ENCODE peak calls at places on chromosome 5, in six cellular contexts. O is lower lobe of right lung, I is DMS 273 treated with DMSO at 0.1 percent for 48 hours, R is NCI-H774, D is OCI-LY7, Q is Calu3. V is an unnamed sample.

GRCh38 chr5:131379723-131380122 is 115.9 kb downstream of the CDC42SE2 start:
- DNase-seq in O (no peak), I (no peak), R (no peak), D (peak), Q (peak), V (peak)

GRCh38 chr5:55533806-55534435 is 843 bp downstream of the PLPP1 start:
- DNase-seq in O (no peak), I (peak), R (peak), D (peak), Q (no peak), V (no peak)

GRCh38 chr5:106311230-106311629 is 1359.5 kb downstream of the EFNA5 start:
- DNase-seq in O (no peak), I (no peak), R (no peak), D (no peak), Q (no peak), V (no peak)

GRCh38 chr5:132663771-132664695 is 6.1 kb downstream of the IL13 start:
- DNase-seq in O (no peak), I (no peak), R (no peak), D (no peak), Q (no peak), V (no peak)

GRCh38 chr5:135553688-135554462 is 18.1 kb upstream of the NEUROG1 start:
- DNase-seq in O (no peak), I (peak), R (peak), D (no peak), Q (peak), V (no peak)

GRCh38 chr5:68884893-68885292 is 208.9 kb upstream of the SLC30A5 start:
- DNase-seq in O (no peak), I (no peak), R (no peak), D (no peak), Q (no peak), V (no peak)

GRCh38 chr5:153537225-153537624 is 46.8 kb downstream of the GRIA1 start:
- DNase-seq in O (no peak), I (no peak), R (no peak), D (no peak), Q (no peak), V (no peak)

GRCh38 chr5:15440434-15440833 is 59.5 kb upstream of the FBXL7 start:
- DNase-seq in O (no peak), I (no peak), R (no peak), D (no peak), Q (no peak), V (no peak)

GRCh38 chr5:124902097-124902821 is 155.8 kb upstream of the ZNF608 start:
- DNase-seq in O (no peak), I (peak), R (peak), D (peak), Q (peak), V (no peak)

GRCh38 chr5:124245276-124245675 is 501.2 kb downstream of the ZNF608 start:
- DNase-seq in O (no peak), I (no peak), R (no peak), D (no peak), Q (no peak), V (no peak)

GRCh38 chr5:81971086-81971693 is 633 bp upstream of the ATG10 start:
- DNase-seq in O (no peak), I (no peak), R (peak), D (peak), Q (no peak), V (no peak)

GRCh38 chr5:130836729-130837660 is 328.1 kb downstream of the HINT1 start:
- DNase-seq in O (no peak), I (no peak), R (peak), D (no peak), Q (no peak), V (no peak)

GRCh38 chr5:15502208-15502607 is 2.2 kb downstream of the FBXL7 start:
- DNase-seq in O (no peak), I (no peak), R (no peak), D (no peak), Q (no peak), V (no peak)

GRCh38 chr5:78633710-78634109 is 14.9 kb downstream of the LHFPL2 start:
- DNase-seq in O (no peak), I (no peak), R (no peak), D (no peak), Q (no peak), V (no peak)

V was measured in activated T-cell treated with anti-CD3 and anti-CD28 coated beads for 48 hours.